ENCODE peak calls at places on chromosomes 7 and 10, in five cellular contexts. N, B, U, P and D are unnamed samples. For H3K4me1, the result is how much of the 10 kb centered on the place peaks cover.

GRCh38 chr10:62779487-62780248 is 24.9 kb upstream of the ADO start:
- DNase-seq in N (no peak), B (peak), P (no peak), U (no peak), D (no peak)

GRCh38 chr10:33860994-33861393 is 526.5 kb upstream of the NRP1 start:
- DNase-seq in N (no peak), P (no peak), B (no peak), U (no peak), D (no peak)

GRCh38 chr7:2802504-2803341 is 41.4 kb downstream of the GNA12 start:
- DNase-seq in P (peak), N (peak), U (no peak), B (peak), D (no peak)

GRCh38 chr7:94972296-94972695 is 64.9 kb downstream of the PPP1R9A start:
- DNase-seq in N (peak), U (no peak), P (no peak), B (no peak), D (no peak)

GRCh38 chr10:13462551-13462950 is 66.3 kb downstream of the BEND7 start:
- DNase-seq in P (no peak), B (no peak), N (no peak), U (no peak), D (peak)

GRCh38 chr10:50552308-50552707 is 71.4 kb downstream of the SGMS1 start:
- DNase-seq in U (no peak), B (no peak), P (no peak), N (no peak), D (peak)

GRCh38 chr10:48681749-48682148 is 2.9 kb upstream of the WDFY4 start:
- DNase-seq in N (no peak), U (no peak), P (no peak), B (no peak), D (no peak)

GRCh38 chr7:33646166-33646565 is 259.2 kb upstream of the BMPER start:
- DNase-seq in N (no peak), U (no peak), B (no peak), P (no peak), D (no peak)

DNA sequence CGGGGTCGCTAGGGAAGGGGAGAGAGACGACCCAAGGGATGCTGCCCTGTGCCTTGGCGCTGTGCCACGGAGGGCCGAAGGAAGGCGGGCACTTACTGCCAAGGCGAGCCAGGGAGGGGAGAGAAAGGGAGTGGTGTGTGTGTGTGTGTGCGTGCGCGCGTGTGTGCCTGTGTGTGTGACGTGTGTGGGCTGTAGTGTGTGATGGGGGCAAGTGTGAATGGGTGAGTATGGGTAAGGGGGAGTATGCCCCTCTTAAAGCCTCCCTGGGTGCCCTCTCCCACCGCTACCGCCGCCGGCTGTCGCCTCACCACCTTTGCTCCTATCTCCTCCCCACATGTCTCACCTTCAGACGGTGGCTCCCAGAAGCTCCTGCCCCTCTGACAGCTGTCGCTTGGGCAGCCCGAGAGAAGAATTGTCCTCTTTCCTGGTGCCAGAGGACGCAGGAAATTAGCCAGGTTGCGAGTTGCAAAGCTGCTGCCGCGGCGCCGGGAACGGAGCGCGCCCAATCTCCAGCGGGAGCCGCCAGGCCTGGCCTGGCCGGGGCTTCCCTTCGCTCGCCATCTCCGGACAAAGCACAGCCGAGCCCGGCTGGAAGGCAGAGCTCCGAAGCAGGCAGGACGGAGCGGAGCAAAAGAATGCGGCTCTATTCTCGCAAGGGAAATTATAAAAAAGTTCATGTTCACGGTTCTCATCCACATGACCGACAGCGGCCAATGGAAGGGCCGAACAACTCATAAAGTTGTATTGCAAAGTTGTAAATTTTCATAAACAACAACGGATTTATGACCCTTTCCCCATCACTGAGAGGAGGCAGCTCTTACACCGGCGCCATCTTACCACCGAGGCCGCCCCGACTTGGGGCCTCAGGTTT is at the start of gene HOXA3:
- DNase-seq in N (peak), P (no peak), U (peak), B (peak), D (no peak)
- H3K4me1 ChIP-seq in N (under half), P (under half), U (under half), B (half or more), D (under half)

GRCh38 chr7:121032645-121033460 is 44.3 kb downstream of the CPED1 start:
- DNase-seq in N (no peak), U (no peak), P (no peak), B (no peak), D (no peak)
- H3K27ac ChIP-seq in N (peak), U (no peak), P (no peak), B (no peak), D (no peak)

GRCh38 chr10:116912162-116912561 is 62.9 kb downstream of the ENO4 start:
- DNase-seq in N (no peak), U (no peak), B (no peak), P (no peak), D (peak)

GRCh38 chr10:116905845-116906210 is 56.5 kb downstream of the ENO4 start:
- DNase-seq in P (no peak), U (no peak), B (no peak), N (no peak), D (no peak)

GRCh38 chr10:116907588-116907987 is 58.3 kb downstream of the ENO4 start:
- DNase-seq in U (no peak), P (no peak), B (no peak), N (no peak), D (no peak)

GRCh38 chr10:116910924-116911323 is 61.6 kb downstream of the ENO4 start:
- DNase-seq in P (no peak), N (no peak), U (no peak), B (no peak), D (no peak)

DNA sequence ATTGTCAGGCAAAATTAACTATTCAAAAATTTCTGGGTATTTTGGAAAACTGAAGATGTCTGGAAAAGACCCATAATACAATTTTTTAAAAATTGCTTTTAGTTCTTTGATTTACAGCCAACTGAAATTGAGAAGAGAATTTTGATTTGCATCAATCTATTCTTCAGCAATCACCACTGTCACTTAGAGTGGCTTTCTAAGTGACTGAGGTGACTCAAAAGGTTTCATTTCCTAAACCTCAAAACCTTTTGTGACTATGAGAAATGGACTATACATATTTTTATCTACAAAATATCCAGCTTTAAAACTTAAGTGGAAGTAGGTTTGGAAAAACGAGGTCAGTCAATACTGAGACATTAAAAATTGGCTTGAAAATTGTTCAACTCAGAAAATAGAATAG is 60.0 kb downstream of the ENO4 start:
- DNase-seq in U (no peak), P (no peak), B (no peak), N (no peak), D (no peak)
- TF ChIP-seq CTCF in U (no peak), P (no peak), B (no peak), N (no peak), D (no peak)

GRCh38 chr10:86102031-86102430 is 264.6 kb downstream of the GRID1 start:
- DNase-seq in U (no peak), P (no peak), N (no peak), B (no peak), D (no peak)

GRCh38 chr10:86102446-86102845 is 264.1 kb downstream of the GRID1 start:
- DNase-seq in N (no peak), P (no peak), U (no peak), B (peak), D (no peak)

GRCh38 chr10:86104156-86104555 is 262.4 kb downstream of the GRID1 start:
- DNase-seq in N (no peak), U (no peak), B (peak), P (no peak), D (no peak)

GRCh38 chr10:86104611-86105145 is 261.9 kb downstream of the GRID1 start:
- DNase-seq in P (no peak), U (no peak), N (no peak), B (peak), D (no peak)

DNA sequence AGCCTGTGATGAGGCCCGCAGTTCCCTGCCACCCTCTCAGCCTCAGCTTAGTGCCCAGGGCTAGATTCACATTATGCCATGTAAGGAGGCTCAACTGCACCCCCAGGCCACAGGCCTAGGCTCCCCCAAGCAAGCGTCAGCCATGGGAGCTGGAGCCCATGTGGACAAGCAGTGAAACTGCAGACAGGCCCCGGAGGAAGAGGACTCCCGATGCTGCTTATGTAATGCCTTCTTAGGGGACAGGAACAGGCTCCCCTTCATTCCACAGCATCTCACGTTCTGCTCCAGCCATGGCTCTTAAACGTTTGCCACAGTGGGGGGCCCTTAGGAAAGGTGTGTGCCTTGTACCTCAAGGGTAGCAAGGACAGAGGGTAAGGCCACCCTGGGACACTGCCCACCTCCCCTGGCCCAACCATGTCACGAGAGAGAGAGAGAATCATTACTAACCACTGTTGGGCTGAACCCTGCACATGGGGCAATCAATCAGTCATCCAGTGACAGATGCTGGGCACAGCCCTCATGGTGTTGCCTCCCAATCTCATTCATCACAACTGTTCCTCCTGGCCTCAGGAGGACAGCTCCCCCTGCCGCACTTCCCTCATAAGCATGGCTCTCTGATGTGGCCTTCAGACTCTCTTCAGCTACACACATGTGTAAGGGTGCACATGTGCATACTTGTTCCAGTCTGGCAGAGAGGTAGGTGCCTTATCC is 263.0 kb downstream of the GRID1 start:
- DNase-seq in P (no peak), B (peak), U (no peak), N (no peak), D (no peak)
- H3K4me1 ChIP-seq in P (under half), B (under half), U (under half), N (under half), D (under half)

GRCh38 chr10:71218046-71218832 is 5.9 kb downstream of the UNC5B start:
- DNase-seq in B (no peak), P (no peak), N (peak), U (no peak), D (no peak)
- H3K27ac ChIP-seq in B (no peak), P (no peak), N (no peak), U (no peak), D (peak)

GRCh38 chr10:100986952-100987684 is at the start of the genes MRPL43 and TWNK:
- DNase-seq in B (peak), P (peak), U (peak), N (peak), D (peak)
- TF ChIP-seq CTCF in B (no peak), P (no peak), U (no peak), N (no peak), D (no peak)

DNA sequence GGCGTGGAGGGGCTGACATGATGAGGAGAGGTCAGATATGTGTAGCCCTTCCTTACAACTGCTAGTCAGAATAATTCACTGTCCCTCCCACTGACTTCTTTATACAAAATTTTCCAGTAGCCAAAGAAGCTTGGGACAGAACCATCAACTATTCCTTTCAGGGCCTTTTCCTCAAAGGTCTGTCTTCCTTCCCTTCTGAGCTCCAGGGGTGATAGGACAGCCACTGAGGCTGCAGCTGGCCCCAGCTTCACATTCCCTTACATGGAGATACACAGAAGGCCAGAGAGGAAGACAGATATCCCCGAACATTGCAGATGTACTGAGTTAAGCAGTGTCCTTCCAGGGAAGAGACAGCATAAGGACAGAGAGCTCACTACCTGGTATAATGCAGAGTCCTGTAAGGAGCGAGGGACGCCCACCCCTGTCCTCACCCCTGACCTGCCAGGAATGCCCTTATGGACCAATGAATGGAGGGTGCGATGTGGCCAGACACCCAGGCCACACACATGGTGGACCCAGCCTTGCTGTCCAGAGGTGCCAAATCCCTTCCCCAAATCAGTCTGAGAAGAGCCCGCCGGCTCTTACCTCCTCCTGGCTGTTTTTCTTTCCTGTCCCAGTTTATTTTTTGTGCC is 754.7 kb downstream of the GRID1 start:
- DNase-seq in B (peak), P (no peak), U (no peak), N (no peak), D (no peak)
- H3K4me1 ChIP-seq in B (under half), P (under half), U (under half), N (under half), D (under half)

GRCh38 chr10:28332699-28333098 is 29.8 kb upstream of the MPP7 start:
- DNase-seq in B (no peak), P (no peak), N (no peak), U (no peak), D (no peak)
- H3K27ac ChIP-seq in B (peak), P (no peak), N (no peak), U (no peak), D (no peak)